ENCODE peak calls at places on chromosomes 6 and 20, in ten cellular contexts. S, T, E, I, N, J, M, K, Y and F are unnamed samples.

GRCh38 chr6:3723966-3724365 is 27.5 kb downstream of the PXDC1 start:
- DNase-seq in T (no peak), N (no peak), M (no peak), I (no peak), J (no peak), Y (no peak), S (no peak), E (no peak), K (no peak), F (no peak)

GRCh38 chr20:6058684-6059295 is 4.9 kb upstream of the LRRN4 start:
- DNase-seq in T (no peak), I (no peak), S (no peak), Y (no peak), J (no peak), N (no peak), E (no peak), M (no peak), K (no peak), F (no peak)

GRCh38 chr20:10474606-10475184 is 39.6 kb downstream of the SLX4IP start:
- DNase-seq in E (no peak), T (no peak), I (no peak), S (no peak), M (no peak), N (no peak), K (peak; percentile 47), Y (peak; percentile 29), J (no peak), F (no peak)

GRCh38 chr6:125300992-125301434 is 754 bp downstream of the HDDC2 start:
- DNase-seq in K (no peak), T (no peak), S (no peak), J (no peak), N (no peak), E (no peak), Y (no peak), M (no peak), I (no peak), F (no peak)

GRCh38 chr20:20184149-20184548 is 131.8 kb downstream of the CFAP61 start:
- DNase-seq in Y (no peak), E (no peak), M (no peak), T (no peak), J (no peak), S (no peak), I (no peak), N (no peak), K (no peak), F (no peak)

GRCh38 chr6:26607434-26608230 is 10.9 kb downstream of the ABT1 start:
- DNase-seq in S (no peak), T (peak; percentile 20), N (peak; percentile 72), K (peak; percentile 44), E (no peak), J (no peak), I (peak; percentile 25), M (peak; percentile 42), Y (peak; percentile 41), F (peak; percentile 60)

GRCh38 chr20:62540504-62540903 is 64.7 kb upstream of the GATA5 start:
- DNase-seq in E (no peak), K (no peak), N (no peak), J (no peak), I (no peak), S (no peak), M (no peak), T (no peak), Y (no peak), F (no peak)

GRCh38 chr6:41132254-41132653 is 21.9 kb downstream of the TREML1 start:
- DNase-seq in E (no peak), T (no peak), S (no peak), K (no peak), N (no peak), J (no peak), Y (no peak), I (no peak), M (no peak), F (no peak)

GRCh38 chr6:46323966-46324622 is 153.3 kb upstream of the ENPP5 start:
- DNase-seq in S (no peak), M (no peak), K (no peak), N (no peak), J (no peak), Y (no peak), T (no peak), I (no peak), E (no peak), F (peak; percentile 33)

GRCh38 chr6:160103825-160104100 is 17.9 kb upstream of the SLC22A1 start:
- DNase-seq in S (no peak), T (no peak), M (no peak), J (no peak), I (no peak), N (no peak), E (no peak), Y (no peak), K (peak; percentile 38), F (no peak)

GRCh38 chr20:2320813-2321658 is 25.2 kb downstream of the TGM3 start:
- DNase-seq in S (no peak), J (no peak), M (no peak), K (no peak), I (no peak), N (no peak), T (no peak), E (no peak), Y (no peak), F (no peak)

GRCh38 chr20:2402271-2402980 is 21.7 kb downstream of the TGM6 start:
- DNase-seq in N (no peak), S (no peak), I (peak; percentile 33), E (no peak), M (no peak), K (peak; percentile 21), J (no peak), T (no peak), Y (no peak), F (no peak)

GRCh38 chr6:139066080-139066479 is 37.5 kb downstream of the ABRACL start:
- DNase-seq in E (no peak), I (no peak), S (no peak), T (no peak), K (no peak), N (no peak), J (no peak), Y (no peak), M (no peak), F (no peak)

GRCh38 chr6:142329486-142330113 is 27.8 kb downstream of the ADGRG6 start:
- DNase-seq in J (no peak), Y (no peak), N (no peak), K (no peak), E (no peak), T (no peak), M (no peak), S (no peak), I (no peak), F (no peak)

GRCh38 chr6:143279385-143279784 is 171.1 kb downstream of the ADAT2 start:
- DNase-seq in J (no peak), T (no peak), N (peak; percentile 29), I (no peak), E (no peak), K (peak; percentile 10), Y (no peak), M (no peak), S (no peak), F (no peak)

GRCh38 chr20:59735917-59736316 is 131.6 kb downstream of the PHACTR3 start:
- DNase-seq in S (no peak), K (no peak), J (peak; percentile 5), M (no peak), Y (no peak), N (no peak), E (no peak), I (no peak), T (no peak), F (peak; percentile 67)

GRCh38 chr6:82331031-82331773 is 32.4 kb upstream of the TPBG start:
- DNase-seq in M (no peak), E (no peak), T (no peak), S (no peak), J (no peak), Y (no peak), I (peak; percentile 74), K (peak; percentile 41), N (no peak), F (no peak)

GRCh38 chr6:163198396-163198795 is 216.1 kb upstream of the QKI start:
- DNase-seq in K (no peak), J (no peak), E (no peak), S (no peak), M (no peak), T (no peak), I (no peak), Y (no peak), N (no peak), F (no peak)

GRCh38 chr20:2093200-2093781 is 8.3 kb upstream of the STK35 start:
- DNase-seq in M (no peak), K (no peak), N (peak; percentile 38), I (no peak), S (no peak), J (no peak), Y (no peak), T (no peak), E (no peak), F (no peak)

GRCh38 chr20:47353697-47354387 is 2.7 kb downstream of the ZMYND8 start:
- DNase-seq in I (no peak), N (no peak), Y (peak; percentile 50), E (no peak), J (no peak), K (no peak), T (no peak), M (no peak), S (no peak), F (peak; percentile 66)

GRCh38 chr6:136401749-136402148 is 112.1 kb upstream of the BCLAF1 start:
- DNase-seq in M (no peak), I (peak; percentile 7), S (no peak), Y (no peak), J (no peak), N (no peak), T (no peak), E (no peak), K (peak; percentile 17), F (no peak)

GRCh38 chr20:33177866-33178265 is 9.9 kb downstream of the BPIFA2 start:
- DNase-seq in I (no peak), T (no peak), K (no peak), E (peak; percentile 6), M (no peak), J (no peak), N (no peak), Y (no peak), S (no peak), F (no peak)

GRCh38 chr6:37334047-37334446 is 19.7 kb upstream of the RNF8 start:
- DNase-seq in T (no peak), E (no peak), J (no peak), K (no peak), M (no peak), S (no peak), I (no peak), N (no peak), Y (no peak), F (no peak)

GRCh38 chr6:161366301-161366953 is 92.6 kb upstream of the AGPAT4 start:
- DNase-seq in N (no peak), K (no peak), I (no peak), E (no peak), S (no peak), J (no peak), T (no peak), M (no peak), Y (no peak), F (no peak)

GRCh38 chr6:135624402-135625297 is 127.1 kb upstream of the AHI1 start:
- DNase-seq in I (no peak), Y (no peak), M (no peak), N (no peak), K (peak; percentile 18), E (no peak), S (no peak), J (no peak), T (no peak), F (no peak)

GRCh38 chr6:97726378-97726777 is 443.4 kb upstream of the MMS22L start:
- DNase-seq in M (no peak), I (no peak), Y (no peak), K (no peak), S (no peak), N (no peak), E (no peak), J (no peak), T (peak; percentile 32), F (no peak)

GRCh38 chr20:1895674-1896496 is 678 bp downstream of the SIRPA start:
- DNase-seq in K (no peak), M (no peak), E (no peak), T (no peak), Y (no peak), J (no peak), S (no peak), I (no peak), N (no peak), F (no peak)

GRCh38 chr6:161444464-161444863 is 170.6 kb upstream of the AGPAT4 start:
- DNase-seq in J (peak; percentile 54), I (no peak), T (no peak), M (no peak), N (no peak), Y (no peak), E (peak; percentile 74), K (no peak), S (no peak), F (peak; percentile 73)